ENCODE peak calls at places on chromosomes 3 and 15, in eight cellular contexts. H, R, S, F, Z, L, C and X are unnamed samples.

GRCh38 chr3:128932516-128933212 is 53.2 kb downstream of the ACAD9 start:
- DNase-seq in H (no peak), R (no peak), S (no peak), F (no peak), Z (no peak), L (no peak), C (no peak), X (no peak)

GRCh38 chr15:55218068-55218467 is 21.3 kb upstream of the RSL24D1 start:
- DNase-seq in H (no peak), R (no peak), S (no peak), F (no peak), Z (no peak), L (no peak), C (no peak), X (no peak)

GRCh38 chr3:111989061-111989678 is 9.6 kb upstream of the TAGLN3 start:
- DNase-seq in H (no peak), R (no peak), S (peak), F (no peak), Z (no peak), L (peak), C (peak), X (peak)

GRCh38 chr3:48466386-48467109 is 20.0 kb downstream of the ATRIP start:
- DNase-seq in H (peak), R (peak), S (no peak), F (no peak), Z (no peak), L (no peak), C (no peak), X (peak)

GRCh38 chr15:68389936-68390790 is 41.8 kb downstream of the ITGA11 start:
- DNase-seq in H (peak), R (no peak), S (no peak), F (no peak), Z (no peak), L (peak), C (peak), X (no peak)

GRCh38 chr3:65473746-65474145 is 565.0 kb downstream of the MAGI1 start:
- DNase-seq in H (no peak), R (no peak), S (peak), F (no peak), Z (no peak), L (peak), C (no peak), X (no peak)

GRCh38 chr3:71251156-71251775 is 332.3 kb downstream of the FOXP1 start:
- DNase-seq in H (no peak), R (no peak), S (no peak), F (no peak), Z (no peak), L (peak), C (no peak), X (no peak)

GRCh38 chr3:36814776-36815175 is 50.4 kb upstream of the DCLK3 start:
- DNase-seq in H (no peak), R (no peak), S (no peak), F (no peak), Z (no peak), L (no peak), C (no peak), X (no peak)

GRCh38 chr15:62835351-62835750 is 207.2 kb upstream of the TPM1 start:
- DNase-seq in H (no peak), R (no peak), S (no peak), F (no peak), Z (no peak), L (peak), C (peak), X (no peak)

GRCh38 chr15:31067890-31068603 is 33.5 kb downstream of the TRPM1 start:
- DNase-seq in H (no peak), R (no peak), S (no peak), F (no peak), Z (no peak), L (no peak), C (no peak), X (no peak)

GRCh38 chr3:102092617-102093466 is 243.5 kb downstream of the NFKBIZ start:
- DNase-seq in H (no peak), R (no peak), S (no peak), F (no peak), Z (no peak), L (peak), C (no peak), X (no peak)

GRCh38 chr3:129605593-129606521 is 619 bp downstream of the PLXND1 start:
- DNase-seq in H (peak), R (peak), S (peak), F (peak), Z (no peak), L (peak), C (peak), X (peak)

GRCh38 chr15:71447328-71448250 is 332.3 kb downstream of the THSD4 start:
- DNase-seq in H (no peak), R (no peak), S (peak), F (no peak), Z (no peak), L (peak), C (peak), X (no peak)

GRCh38 chr15:69793436-69793782 is 304.3 kb downstream of the TLE3 start:
- DNase-seq in H (no peak), R (no peak), S (no peak), F (no peak), Z (no peak), L (no peak), C (no peak), X (no peak)